ENCODE peak calls at places on chromosomes 11 and 22, in eight cellular contexts. R, A, O, P, W, E, B and X are unnamed samples. For H3K4me1 and H3K27me3, the result is how much of the 10 kb centered on the place peaks cover.

GRCh38 chr11:8327761-8328192 is 64.1 kb upstream of the LMO1 start:
- DNase-seq in R (no peak), A (no peak), O (no peak), P (no peak), W (no peak), E (no peak), B (no peak), X (no peak)

GRCh38 chr11:108664730-108665525 is at the start of gene DDX10:
- DNase-seq in R (peak), A (peak), O (peak), P (peak), W (peak), E (peak), B (peak), X (peak)

GRCh38 chr11:114061053-114062049 is 1.8 kb downstream of the ZBTB16 start:
- DNase-seq in R (no peak), A (no peak), O (peak), P (no peak), W (peak), E (no peak), B (no peak), X (peak)

GRCh38 chr11:73299751-73300150 is 8.3 kb upstream of the ARHGEF17 start:
- DNase-seq in R (no peak), A (no peak), O (no peak), P (no peak), W (no peak), E (no peak), B (no peak), X (no peak)

GRCh38 chr22:23509571-23510302 is 70.4 kb downstream of the IGLL1 start:
- DNase-seq in R (no peak), A (no peak), O (no peak), P (no peak), W (no peak), E (no peak), B (no peak), X (no peak)

GRCh38 chr11:10641314-10642206 is 52.0 kb downstream of the IRAG1 start:
- DNase-seq in R (no peak), A (no peak), O (peak), P (no peak), W (no peak), E (no peak), B (no peak), X (no peak)

GRCh38 chr11:133605493-133605892 is 73.2 kb upstream of the OPCML start:
- DNase-seq in R (no peak), A (no peak), O (no peak), P (no peak), W (no peak), E (no peak), B (no peak), X (no peak)

GRCh38 chr11:115462757-115463156 is 41.5 kb downstream of the CADM1 start:
- DNase-seq in R (no peak), A (no peak), O (no peak), P (no peak), W (no peak), E (no peak), B (no peak), X (no peak)

GRCh38 chr22:23833911-23834317 is 4.9 kb downstream of the DERL3 start:
- DNase-seq in R (no peak), A (no peak), O (peak), P (no peak), W (no peak), E (no peak), B (no peak), X (no peak)

GRCh38 chr11:3950996-3951662 is 95.7 kb downstream of the STIM1 start:
- DNase-seq in R (no peak), A (no peak), O (no peak), P (peak), W (peak), E (peak), B (no peak), X (peak)

GRCh38 chr11:7457211-7457610 is 28.1 kb upstream of the OLFML1 start:
- DNase-seq in R (no peak), A (no peak), O (no peak), P (no peak), W (no peak), E (no peak), B (no peak), X (no peak)

GRCh38 chr22:40416267-40416570 is 45.8 kb downstream of the SGSM3 start:
- DNase-seq in R (no peak), A (no peak), O (peak), P (no peak), W (no peak), E (no peak), B (no peak), X (no peak)

GRCh38 chr22:43133401-43133800 is 9.8 kb downstream of the MCAT start:
- DNase-seq in R (no peak), A (no peak), O (no peak), P (no peak), W (no peak), E (no peak), B (no peak), X (no peak)

GRCh38 chr11:126332221-126332711 is 23.2 kb upstream of the ST3GAL4 start:
- DNase-seq in R (no peak), A (peak), O (peak), P (no peak), W (peak), E (no peak), B (peak), X (no peak)

GRCh38 chr11:46348986-46349401 is 1.7 kb downstream of the DGKZ start:
- DNase-seq in R (no peak), A (peak), O (no peak), P (no peak), W (no peak), E (peak), B (no peak), X (no peak)

GRCh38 chr11:79090191-79090590 is 350.6 kb downstream of the TENM4 start:
- DNase-seq in R (no peak), A (no peak), O (no peak), P (no peak), W (no peak), E (no peak), B (no peak), X (no peak)

GRCh38 chr11:104531075-104531474 is 367.1 kb upstream of the PDGFD start:
- DNase-seq in R (no peak), A (no peak), O (no peak), P (no peak), W (peak), E (peak), B (no peak), X (peak)

GRCh38 chr22:32206774-32207758 is 2.2 kb upstream of the RFPL2 start:
- DNase-seq in R (no peak), A (no peak), O (no peak), P (no peak), W (no peak), E (no peak), B (no peak), X (peak)

GRCh38 chr11:35523351-35523768 is 2.1 kb downstream of the PAMR1 start:
- DNase-seq in R (no peak), A (no peak), O (no peak), P (no peak), W (peak), E (no peak), B (no peak), X (no peak)

GRCh38 chr11:61127991-61128390 is 25.7 kb downstream of the CD5 start:
- DNase-seq in R (no peak), A (no peak), O (no peak), P (no peak), W (no peak), E (no peak), B (no peak), X (no peak)
- H3K4me1 ChIP-seq in R (under half), A (under half), O (under half), P (under half), W (under half), E (under half), B (under half), X (under half)

GRCh38 chr11:61679301-61679700 is 890 bp upstream of the DAGLA start:
- DNase-seq in R (no peak), A (no peak), O (no peak), P (no peak), W (no peak), E (no peak), B (no peak), X (peak)
- H3K27me3 ChIP-seq in R (under half), A (under half), O (half or more), P (under half), W (under half), E (under half), B (under half), X (under half)

GRCh38 chr11:19547044-19547443 is 165.6 kb upstream of the NAV2 start:
- DNase-seq in R (no peak), A (no peak), O (no peak), P (no peak), W (no peak), E (no peak), B (no peak), X (no peak)

GRCh38 chr11:19552100-19552499 is 160.5 kb upstream of the NAV2 start:
- DNase-seq in R (no peak), A (no peak), O (no peak), P (no peak), W (no peak), E (no peak), B (no peak), X (no peak)

GRCh38 chr11:19551454-19551853 is 161.2 kb upstream of the NAV2 start:
- DNase-seq in R (no peak), A (no peak), O (no peak), P (no peak), W (peak), E (no peak), B (no peak), X (no peak)

DNA sequence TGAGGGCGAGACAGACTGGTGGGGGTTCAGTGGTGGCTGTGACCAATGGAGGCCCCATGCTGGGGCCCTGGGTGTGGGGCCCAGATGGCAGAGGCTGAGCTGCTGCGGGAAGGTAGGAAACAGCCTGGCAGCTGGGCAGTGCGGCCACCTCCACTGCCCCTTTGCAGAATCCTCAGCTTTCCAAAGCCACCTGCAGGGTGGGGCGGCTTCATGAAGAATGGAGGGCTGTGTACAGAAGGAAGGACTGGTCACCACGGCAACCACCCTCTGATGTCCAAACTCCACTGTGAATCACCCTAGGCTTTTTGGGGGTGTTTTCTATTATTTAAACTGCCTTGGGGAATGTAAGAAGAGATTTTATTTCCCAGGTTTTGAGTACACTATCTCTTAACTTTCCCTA is 166.3 kb upstream of the NAV2 start:
- DNase-seq in R (no peak), A (no peak), O (no peak), P (no peak), W (no peak), E (no peak), B (no peak), X (peak)
- H3K4me1 ChIP-seq in R (under half), A (under half), O (under half), P (under half), W (under half), E (under half), B (under half), X (under half)

DNA sequence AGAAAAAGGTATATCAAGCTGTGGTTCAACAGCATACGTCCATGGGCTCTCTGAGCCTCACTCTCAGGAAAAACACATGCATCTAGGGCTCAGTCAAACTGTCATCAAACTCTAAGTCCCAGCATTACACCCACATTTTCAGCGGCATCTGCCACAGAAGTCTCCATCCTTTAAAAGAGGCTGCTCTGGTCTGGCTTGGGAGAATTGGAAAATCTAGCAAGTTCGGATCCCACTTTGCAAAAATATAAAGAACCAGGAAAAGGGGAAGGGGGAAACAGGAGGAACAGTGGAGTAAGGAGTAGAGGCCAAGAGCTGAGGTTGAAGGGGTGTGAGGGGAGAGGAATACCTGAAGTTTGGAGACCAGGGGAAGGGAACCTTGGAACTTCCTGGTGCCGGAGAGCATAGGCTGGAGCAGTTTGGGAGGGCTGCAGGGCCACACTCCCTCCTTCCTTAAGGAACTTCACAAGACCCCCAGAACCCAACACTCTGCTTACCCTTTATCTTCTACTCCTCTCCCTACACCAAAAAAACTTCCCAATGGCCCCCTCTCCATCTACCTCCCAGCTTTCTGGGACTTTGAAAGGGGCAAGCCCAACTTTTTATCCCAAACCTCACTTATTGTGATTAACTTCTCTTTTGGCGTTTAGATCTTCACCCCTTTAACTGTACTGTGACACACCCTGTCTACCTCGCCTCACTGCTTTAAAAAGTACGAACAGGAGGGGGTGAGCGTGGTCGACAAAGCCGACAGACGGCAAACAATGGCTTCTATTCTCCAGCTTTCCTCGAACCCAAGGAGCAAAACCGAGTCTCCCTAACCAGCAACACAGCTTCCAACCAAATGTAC is 4.0 kb downstream of the PAX6 start:
- DNase-seq in R (no peak), A (no peak), O (no peak), P (no peak), W (no peak), E (no peak), B (no peak), X (peak)
- H3K27me3 ChIP-seq in R (half or more), A (half or more), O (half or more), P (half or more), W (half or more), E (half or more), B (under half), X (half or more)

DNA sequence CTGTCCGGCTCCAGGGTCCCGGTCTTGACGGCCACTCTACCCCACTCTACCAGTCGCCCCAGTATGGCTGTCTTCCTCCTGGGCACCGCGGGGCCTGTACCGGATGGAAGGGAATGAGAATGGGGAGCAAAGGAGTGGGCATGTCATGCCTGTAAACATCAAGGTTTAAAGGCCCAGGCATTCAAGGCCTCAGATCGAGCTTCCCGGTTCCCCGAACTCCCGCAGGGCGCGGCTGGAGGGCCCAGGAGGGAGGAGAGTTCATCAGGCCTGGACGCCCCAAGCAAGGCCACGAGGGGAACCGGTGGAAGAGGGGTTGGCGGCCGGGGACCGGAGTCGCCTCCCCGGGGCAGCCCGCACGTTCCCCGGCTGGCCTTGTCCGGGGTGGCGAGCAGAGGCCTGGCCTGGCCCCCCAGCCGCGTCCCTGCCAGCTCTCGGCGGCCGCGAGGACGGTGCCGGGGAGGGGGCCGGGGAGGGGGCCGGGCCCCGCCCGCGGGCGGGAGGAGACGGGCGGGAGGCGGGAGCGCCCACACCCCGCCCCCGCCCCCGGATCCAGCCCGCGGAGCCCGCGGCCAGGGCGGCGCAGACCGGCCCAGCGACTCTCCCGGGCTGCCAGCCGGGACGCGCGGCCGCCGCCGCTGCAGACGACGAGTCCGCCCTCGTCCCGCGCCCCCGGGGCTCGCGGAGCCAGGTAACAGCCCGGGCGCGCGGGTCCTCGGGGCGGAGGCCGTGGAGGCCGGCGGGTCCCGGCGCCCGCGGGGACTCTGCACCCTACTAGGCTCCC is at the start of gene CDC42EP1:
- DNase-seq in R (no peak), A (peak), O (peak), P (no peak), W (peak), E (no peak), B (no peak), X (peak)
- H3K4me1 ChIP-seq in R (under half), A (under half), O (under half), P (under half), W (under half), E (under half), B (under half), X (under half)